ENCODE peak calls at places on chromosomes 7 and 10, in five cellular contexts. H is OCI-LY7, W is fibroblast of the aortic adventitia, R is transverse colon, E is cardiac fibroblast. B is an unnamed sample.

GRCh38 chr10:22685926-22686325 is 28.5 kb downstream of the PIP4K2A start:
- DNase-seq in W (no peak), E (peak), R (no peak), H (no peak), B (no peak)

GRCh38 chr7:46852795-46853194 is 729.1 kb downstream of the TNS3 start:
- DNase-seq in H (no peak), E (no peak), R (no peak), W (no peak), B (no peak)

GRCh38 chr7:130758429-130759056 is 24.5 kb upstream of the KLF14 start:
- DNase-seq in W (peak), E (peak), H (peak), R (no peak), B (peak)

GRCh38 chr10:43254199-43254730 is 12.6 kb downstream of the RASGEF1A start:
- DNase-seq in R (no peak), H (no peak), W (no peak), E (no peak), B (no peak)

GRCh38 chr7:39838326-39838725 is 111.7 kb upstream of the CDK13 start:
- DNase-seq in R (peak), H (peak), E (peak), W (peak), B (peak)

GRCh38 chr7:102991077-102991539 is 78.3 kb downstream of the LRRC17 start:
- DNase-seq in H (no peak), W (peak), R (no peak), E (no peak), B (no peak)

GRCh38 chr10:79162861-79163662 is 94.3 kb downstream of the ZMIZ1 start:
- DNase-seq in W (peak), H (no peak), R (no peak), E (no peak), B (peak)

GRCh38 chr7:16926861-16927260 is 45.1 kb upstream of the AGR3 start:
- DNase-seq in W (no peak), E (no peak), R (no peak), H (no peak), B (no peak)

GRCh38 chr10:45593938-45594275 is 78.7 kb downstream of the ZFAND4 start:
- DNase-seq in R (no peak), W (no peak), H (no peak), E (no peak), B (no peak)

GRCh38 chr10:45591262-45591661 is 81.3 kb downstream of the ZFAND4 start:
- DNase-seq in E (no peak), H (no peak), W (no peak), R (no peak), B (no peak)

GRCh38 chr10:45592432-45592831 is 80.1 kb downstream of the ZFAND4 start:
- DNase-seq in W (peak), E (no peak), R (no peak), H (no peak), B (no peak)

GRCh38 chr10:45594276-45595157 is 78.1 kb downstream of the ZFAND4 start:
- DNase-seq in W (peak), E (peak), H (peak), R (peak), B (peak)

DNA sequence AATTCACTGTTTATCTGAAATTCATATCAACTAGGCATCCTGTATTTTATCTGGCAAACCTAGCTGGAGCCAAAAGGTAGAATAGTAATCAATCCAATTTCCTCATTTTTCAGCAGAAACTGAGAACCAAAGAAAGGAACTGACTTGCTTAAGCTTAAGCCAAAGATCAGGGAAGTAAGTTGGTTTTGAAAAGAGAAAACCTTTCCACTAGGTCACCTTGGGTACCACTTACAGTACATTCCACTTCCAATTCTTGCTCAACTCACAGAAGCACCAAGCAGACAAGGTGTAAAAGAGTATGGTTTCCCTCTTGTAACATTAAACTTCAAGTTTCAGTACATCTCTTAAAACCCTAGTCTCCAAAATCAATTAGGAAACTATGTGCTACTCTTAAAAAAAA is 79.6 kb downstream of the ZFAND4 start:
- DNase-seq in W (no peak), H (peak), E (no peak), R (no peak), B (no peak)
- H3K4me3 ChIP-seq in W (peak), H (peak), E (no peak), R (peak), B (no peak)

DNA sequence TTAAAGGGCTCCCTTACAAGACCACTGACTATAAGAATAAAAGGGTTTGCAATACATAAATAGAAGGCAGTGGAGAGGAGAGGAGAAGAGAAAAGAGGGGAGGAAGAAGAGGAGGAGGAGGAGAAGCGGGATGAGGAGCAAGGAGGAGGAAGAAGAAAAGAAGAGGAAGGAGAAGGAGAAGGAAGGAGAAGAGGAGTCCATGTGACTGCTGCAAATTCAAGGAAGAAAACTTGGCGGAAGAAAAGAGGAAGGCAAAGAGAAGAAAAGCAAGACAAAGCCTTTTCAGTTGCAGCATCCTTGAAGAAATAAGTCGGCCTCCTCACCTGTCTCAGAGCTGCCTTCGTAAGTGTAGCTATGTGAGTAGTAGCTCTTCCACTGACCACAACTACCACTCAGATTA is 22.6 kb downstream of the ASAH2 start:
- DNase-seq in W (no peak), R (no peak), H (no peak), E (no peak), B (no peak)
- TF ChIP-seq CTCF in W (no peak), R (no peak), H (no peak), E (no peak), B (no peak)

GRCh38 chr10:24344279-24344678 is 135.3 kb downstream of the KIAA1217 start:
- DNase-seq in W (peak), R (no peak), E (peak), H (no peak), B (peak)

GRCh38 chr10:24341371-24341770 is 132.4 kb downstream of the KIAA1217 start:
- DNase-seq in R (no peak), E (peak), H (no peak), W (peak), B (no peak)

GRCh38 chr10:24339387-24339786 is 130.4 kb downstream of the KIAA1217 start:
- DNase-seq in H (no peak), R (no peak), E (no peak), W (no peak), B (no peak)

GRCh38 chr10:24340429-24340828 is 131.5 kb downstream of the KIAA1217 start:
- DNase-seq in H (no peak), W (peak), R (no peak), E (no peak), B (no peak)

GRCh38 chr10:24341897-24342296 is 133.0 kb downstream of the KIAA1217 start:
- DNase-seq in H (no peak), R (no peak), E (no peak), W (no peak), B (no peak)
- H3K4me3 ChIP-seq in H (no peak), R (no peak), E (no peak), W (no peak), B (no peak)

GRCh38 chr10:111098679-111099437 is 22.0 kb downstream of the ADRA2A start:
- DNase-seq in W (peak), E (no peak), H (peak), R (peak), B (peak)
- TF ChIP-seq CTCF in W (peak), E (no peak), H (peak), R (no peak), B (peak)

DNA sequence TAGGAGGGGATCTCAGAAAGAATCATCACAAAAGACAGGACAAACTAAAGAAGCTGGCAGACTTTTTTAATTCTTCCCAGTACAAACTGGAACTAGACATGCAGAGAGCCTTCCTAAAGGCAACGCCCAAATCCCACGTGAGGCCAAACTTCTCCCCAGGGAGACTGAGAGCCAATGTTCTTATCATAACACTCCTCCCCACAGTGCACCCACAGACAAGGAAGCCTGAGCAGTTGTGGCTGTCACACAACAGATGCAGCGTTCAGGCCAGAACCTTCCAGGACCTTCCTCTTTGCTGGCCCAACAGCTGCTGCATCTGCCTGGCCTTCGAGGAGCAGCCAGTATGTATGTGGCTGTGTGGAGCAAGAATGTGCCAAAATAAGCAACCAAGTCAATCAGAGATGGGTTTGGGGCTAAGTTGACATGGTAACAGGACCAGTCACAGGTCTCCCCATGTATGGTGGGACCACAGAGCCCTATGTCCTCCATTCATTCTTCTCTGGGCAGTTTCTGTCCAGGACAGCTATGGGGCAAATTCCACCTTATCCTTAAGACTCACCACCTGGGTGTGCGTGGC is 34.9 kb downstream of the SRPK2 start:
- DNase-seq in R (peak), H (peak), W (peak), E (peak), B (peak)
- H3K4me3 ChIP-seq in R (no peak), H (no peak), W (no peak), E (no peak), B (no peak)

DNA sequence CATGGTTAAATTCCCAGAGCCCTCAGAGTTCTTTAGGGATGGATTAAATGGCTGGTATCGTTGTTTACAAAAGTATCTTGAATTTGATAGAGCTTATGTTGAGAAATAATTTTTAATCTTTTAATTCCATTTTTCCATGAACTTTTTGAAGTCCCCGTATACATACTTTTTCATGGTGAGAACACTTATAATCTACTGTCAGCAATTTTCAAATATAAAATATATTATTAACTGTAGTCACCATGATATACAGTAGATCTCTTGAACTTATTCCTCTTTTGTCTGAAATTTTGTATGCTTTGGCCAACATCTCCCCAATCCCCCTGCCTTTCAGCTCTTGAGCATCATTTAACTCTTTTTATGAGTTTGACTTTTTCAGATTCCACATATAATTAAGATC is 9.4 kb downstream of the EFCAB10 start:
- DNase-seq in E (no peak), R (no peak), H (no peak), W (no peak), B (no peak)
- TF ChIP-seq CTCF in E (no peak), R (no peak), H (no peak), W (no peak), B (no peak)

DNA sequence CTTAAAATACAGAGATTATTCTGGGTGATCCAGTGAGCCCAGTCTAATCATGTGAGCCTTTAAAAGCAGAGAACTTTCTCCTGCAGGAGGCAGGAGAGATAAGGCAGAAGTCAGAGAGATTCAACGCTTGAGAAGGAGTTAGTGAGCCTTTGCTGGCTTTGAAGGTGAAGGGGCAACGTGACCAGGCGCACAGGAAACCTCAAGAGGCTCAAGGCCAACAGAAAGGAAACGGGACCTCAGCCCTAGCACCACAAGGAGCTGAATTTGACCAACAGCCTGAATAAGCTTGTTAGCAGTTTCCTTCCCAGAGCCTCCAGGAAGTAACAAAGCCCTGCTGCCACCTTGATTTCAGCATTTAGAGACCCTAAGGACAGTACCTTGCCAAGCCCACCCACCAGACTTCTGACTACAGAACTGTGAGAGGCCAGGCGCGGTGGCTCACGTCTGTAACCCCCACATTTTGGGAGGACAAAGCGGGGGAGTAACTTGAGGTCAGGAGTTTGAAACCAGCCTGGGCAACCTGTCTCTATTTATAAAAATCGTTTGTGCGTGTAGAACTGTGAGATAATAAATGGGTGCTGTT is 87.3 kb upstream of the KAT6B start:
- DNase-seq in R (peak), E (peak), W (peak), H (peak), B (peak)
- H3K4me3 ChIP-seq in R (no peak), E (no peak), W (no peak), H (peak), B (no peak)

DNA sequence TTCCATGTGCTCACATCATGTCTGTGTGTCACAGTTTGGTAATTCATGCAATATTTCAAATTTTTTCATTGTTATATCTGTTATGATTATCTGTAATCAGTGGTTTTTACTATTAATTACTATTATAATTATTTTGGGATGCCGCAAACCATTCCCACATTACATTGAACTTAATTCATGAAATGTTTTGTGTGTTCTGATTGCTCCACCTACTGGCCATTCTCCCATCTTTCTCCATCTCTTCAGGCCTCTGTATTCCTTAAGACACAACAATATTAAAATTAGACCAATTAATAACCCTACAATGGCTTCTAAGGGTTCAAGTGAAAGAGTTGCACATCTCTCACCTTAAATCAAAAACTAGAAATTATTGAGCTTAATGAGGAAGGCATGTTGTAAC is 398.5 kb downstream of the PCDH15 start:
- DNase-seq in E (peak), H (peak), W (no peak), R (no peak), B (peak)
- TF ChIP-seq CTCF in E (no peak), H (peak), W (no peak), R (peak), B (peak)

GRCh38 chr7:26348234-26348851 is 56.7 kb downstream of the SNX10 start:
- DNase-seq in E (no peak), W (no peak), H (no peak), R (peak), B (no peak)

GRCh38 chr7:26346611-26347200 is 55.0 kb downstream of the SNX10 start:
- DNase-seq in E (no peak), R (peak), W (no peak), H (no peak), B (no peak)

GRCh38 chr7:26345837-26346236 is 54.2 kb downstream of the SNX10 start:
- DNase-seq in H (no peak), E (no peak), R (no peak), W (no peak), B (no peak)

GRCh38 chr7:26345202-26345601 is 53.5 kb downstream of the SNX10 start:
- DNase-seq in R (no peak), E (no peak), W (no peak), H (no peak), B (no peak)

DNA sequence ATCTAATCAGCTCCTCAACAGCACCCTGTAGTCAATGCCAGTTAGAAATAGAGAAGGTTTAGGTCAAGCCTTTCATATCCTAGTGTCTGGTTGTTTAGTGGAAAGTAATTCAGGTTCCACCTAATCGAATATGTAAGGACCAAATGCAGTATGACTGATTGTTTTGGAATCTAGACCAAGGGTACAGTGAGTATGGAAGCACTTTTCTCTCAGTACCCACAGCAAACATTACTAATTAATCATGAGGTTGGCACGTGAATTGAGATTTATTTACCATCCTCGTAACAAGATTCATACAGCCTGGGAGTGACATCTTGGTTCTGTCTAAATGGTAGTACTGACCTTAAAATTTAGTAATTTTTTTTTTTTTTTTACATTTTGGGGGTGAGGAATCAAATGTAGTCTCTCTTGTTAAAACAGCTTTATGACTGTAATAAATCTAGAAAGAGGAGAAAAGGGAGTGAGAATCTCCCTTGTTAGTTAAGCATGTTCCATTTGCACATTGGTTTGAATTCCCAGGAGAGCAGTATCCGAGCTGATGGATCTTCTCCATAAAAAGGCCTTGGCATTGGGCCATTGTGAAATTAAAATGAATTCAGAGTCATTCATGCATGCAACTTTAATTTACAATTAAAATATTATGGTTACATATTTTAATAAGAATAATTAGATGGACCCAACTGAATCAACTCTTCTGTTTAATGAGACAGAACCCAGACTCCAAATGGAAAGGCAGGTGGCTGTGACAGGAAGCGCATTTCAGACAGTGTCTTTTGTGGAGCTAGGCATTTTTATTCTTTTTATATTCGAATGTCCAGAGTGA is 57.5 kb downstream of the SNX10 start:
- DNase-seq in H (no peak), R (no peak), W (no peak), E (no peak), B (no peak)
- H3K4me3 ChIP-seq in H (no peak), R (no peak), W (no peak), E (no peak), B (no peak)

B was measured in choroid plexus epithelial cell.